ENCODE peak calls at places on chromosomes 4 and X, in six cellular contexts. One of them, this sample, is unnamed.

GRCh38 chr4:5547651-5548249 is 160.6 kb downstream of the EVC2 start:
- ATAC-seq in heart right ventricle: no peak
- ATAC-seq in Right ventricle myocardium inferior: no peak
- ATAC-seq in stimulated activated naive CD8-positive, alpha-beta T cell treated with anti-CD3 and anti-CD28 coated beads, Interleukin-15, Interleukin-2, amounts not matched to agents 100 U/mL and 50 U/mL, for 24 hours: no peak
- ATAC-seq in CD4-positive, alpha-beta T cell: no peak
- ATAC-seq in activated T-cell treated with anti-CD3 and anti-CD28 coated beads, Interleukin-2, amount 50 U/mL, for 72 hours: no peak
- ATAC-seq in this sample: no peak

GRCh38 chrX:15500497-15500966 is at the start of gene BMX:
- ATAC-seq in heart right ventricle: peak
- ATAC-seq in Right ventricle myocardium inferior: no peak
- ATAC-seq in stimulated activated naive CD8-positive, alpha-beta T cell treated with anti-CD3 and anti-CD28 coated beads, Interleukin-15, Interleukin-2, amounts not matched to agents 100 U/mL and 50 U/mL, for 24 hours: no peak
- ATAC-seq in CD4-positive, alpha-beta T cell: no peak
- ATAC-seq in activated T-cell treated with anti-CD3 and anti-CD28 coated beads, Interleukin-2, amount 50 U/mL, for 72 hours: no peak
- ATAC-seq in this sample: no peak

GRCh38 chr4:39976945-39977488 is 694 bp downstream of the PDS5A start:
- ATAC-seq in heart right ventricle: peak
- ATAC-seq in Right ventricle myocardium inferior: peak
- ATAC-seq in stimulated activated naive CD8-positive, alpha-beta T cell treated with anti-CD3 and anti-CD28 coated beads, Interleukin-15, Interleukin-2, amounts not matched to agents 100 U/mL and 50 U/mL, for 24 hours: peak
- ATAC-seq in CD4-positive, alpha-beta T cell: peak
- ATAC-seq in activated T-cell treated with anti-CD3 and anti-CD28 coated beads, Interleukin-2, amount 50 U/mL, for 72 hours: peak
- ATAC-seq in this sample: peak

GRCh38 chr4:182697094-182697493 is 220.1 kb downstream of the DCTD start:
- ATAC-seq in heart right ventricle: no peak
- ATAC-seq in Right ventricle myocardium inferior: no peak
- ATAC-seq in stimulated activated naive CD8-positive, alpha-beta T cell treated with anti-CD3 and anti-CD28 coated beads, Interleukin-15, Interleukin-2, amounts not matched to agents 100 U/mL and 50 U/mL, for 24 hours: no peak
- ATAC-seq in CD4-positive, alpha-beta T cell: no peak
- ATAC-seq in activated T-cell treated with anti-CD3 and anti-CD28 coated beads, Interleukin-2, amount 50 U/mL, for 72 hours: no peak
- ATAC-seq in this sample: no peak

GRCh38 chr4:162535121-162535520 is 371.3 kb upstream of the FSTL5 start:
- ATAC-seq in heart right ventricle: no peak
- ATAC-seq in Right ventricle myocardium inferior: no peak
- ATAC-seq in stimulated activated naive CD8-positive, alpha-beta T cell treated with anti-CD3 and anti-CD28 coated beads, Interleukin-15, Interleukin-2, amounts not matched to agents 100 U/mL and 50 U/mL, for 24 hours: no peak
- ATAC-seq in CD4-positive, alpha-beta T cell: no peak
- ATAC-seq in activated T-cell treated with anti-CD3 and anti-CD28 coated beads, Interleukin-2, amount 50 U/mL, for 72 hours: no peak
- ATAC-seq in this sample: no peak

GRCh38 chrX:149830192-149830873 is 48.6 kb downstream of the MAGEA9 start:
- ATAC-seq in heart right ventricle: no peak
- ATAC-seq in Right ventricle myocardium inferior: peak
- ATAC-seq in stimulated activated naive CD8-positive, alpha-beta T cell treated with anti-CD3 and anti-CD28 coated beads, Interleukin-15, Interleukin-2, amounts not matched to agents 100 U/mL and 50 U/mL, for 24 hours: peak
- ATAC-seq in CD4-positive, alpha-beta T cell: peak
- ATAC-seq in activated T-cell treated with anti-CD3 and anti-CD28 coated beads, Interleukin-2, amount 50 U/mL, for 72 hours: peak
- ATAC-seq in this sample: peak

GRCh38 chr4:179027569-179027968 is 1585.3 kb upstream of the AGA start:
- ATAC-seq in heart right ventricle: no peak
- ATAC-seq in Right ventricle myocardium inferior: no peak
- ATAC-seq in stimulated activated naive CD8-positive, alpha-beta T cell treated with anti-CD3 and anti-CD28 coated beads, Interleukin-15, Interleukin-2, amounts not matched to agents 100 U/mL and 50 U/mL, for 24 hours: no peak
- ATAC-seq in CD4-positive, alpha-beta T cell: no peak
- ATAC-seq in activated T-cell treated with anti-CD3 and anti-CD28 coated beads, Interleukin-2, amount 50 U/mL, for 72 hours: no peak
- ATAC-seq in this sample: no peak

GRCh38 chr4:48858130-48858529 is 27.2 kb downstream of the OCIAD1 start:
- ATAC-seq in heart right ventricle: no peak
- ATAC-seq in Right ventricle myocardium inferior: no peak
- ATAC-seq in stimulated activated naive CD8-positive, alpha-beta T cell treated with anti-CD3 and anti-CD28 coated beads, Interleukin-15, Interleukin-2, amounts not matched to agents 100 U/mL and 50 U/mL, for 24 hours: peak
- ATAC-seq in CD4-positive, alpha-beta T cell: no peak
- ATAC-seq in activated T-cell treated with anti-CD3 and anti-CD28 coated beads, Interleukin-2, amount 50 U/mL, for 72 hours: peak
- ATAC-seq in this sample: no peak

GRCh38 chr4:43453058-43453457 is 560.5 kb downstream of the GRXCR1 start:
- ATAC-seq in heart right ventricle: no peak
- ATAC-seq in Right ventricle myocardium inferior: no peak
- ATAC-seq in stimulated activated naive CD8-positive, alpha-beta T cell treated with anti-CD3 and anti-CD28 coated beads, Interleukin-15, Interleukin-2, amounts not matched to agents 100 U/mL and 50 U/mL, for 24 hours: peak
- ATAC-seq in CD4-positive, alpha-beta T cell: peak
- ATAC-seq in activated T-cell treated with anti-CD3 and anti-CD28 coated beads, Interleukin-2, amount 50 U/mL, for 72 hours: peak
- ATAC-seq in this sample: no peak

GRCh38 chr4:110361921-110362320 is 114.0 kb upstream of the ENPEP start:
- ATAC-seq in heart right ventricle: no peak
- ATAC-seq in Right ventricle myocardium inferior: no peak
- ATAC-seq in stimulated activated naive CD8-positive, alpha-beta T cell treated with anti-CD3 and anti-CD28 coated beads, Interleukin-15, Interleukin-2, amounts not matched to agents 100 U/mL and 50 U/mL, for 24 hours: no peak
- ATAC-seq in CD4-positive, alpha-beta T cell: no peak
- ATAC-seq in activated T-cell treated with anti-CD3 and anti-CD28 coated beads, Interleukin-2, amount 50 U/mL, for 72 hours: no peak
- ATAC-seq in this sample: no peak

GRCh38 chrX:23959781-23960180 is 52.0 kb downstream of the CXorf58 start:
- ATAC-seq in heart right ventricle: no peak
- ATAC-seq in Right ventricle myocardium inferior: no peak
- ATAC-seq in stimulated activated naive CD8-positive, alpha-beta T cell treated with anti-CD3 and anti-CD28 coated beads, Interleukin-15, Interleukin-2, amounts not matched to agents 100 U/mL and 50 U/mL, for 24 hours: no peak
- ATAC-seq in CD4-positive, alpha-beta T cell: peak
- ATAC-seq in activated T-cell treated with anti-CD3 and anti-CD28 coated beads, Interleukin-2, amount 50 U/mL, for 72 hours: peak
- ATAC-seq in this sample: no peak

GRCh38 chr4:152974732-152975614 is 38.9 kb downstream of the FHDC1 start:
- ATAC-seq in heart right ventricle: no peak
- ATAC-seq in Right ventricle myocardium inferior: no peak
- ATAC-seq in stimulated activated naive CD8-positive, alpha-beta T cell treated with anti-CD3 and anti-CD28 coated beads, Interleukin-15, Interleukin-2, amounts not matched to agents 100 U/mL and 50 U/mL, for 24 hours: no peak
- ATAC-seq in CD4-positive, alpha-beta T cell: no peak
- ATAC-seq in activated T-cell treated with anti-CD3 and anti-CD28 coated beads, Interleukin-2, amount 50 U/mL, for 72 hours: no peak
- ATAC-seq in this sample: no peak

GRCh38 chrX:101260435-101260834 is 30.7 kb downstream of the TAF7L start:
- ATAC-seq in heart right ventricle: no peak
- ATAC-seq in Right ventricle myocardium inferior: no peak
- ATAC-seq in stimulated activated naive CD8-positive, alpha-beta T cell treated with anti-CD3 and anti-CD28 coated beads, Interleukin-15, Interleukin-2, amounts not matched to agents 100 U/mL and 50 U/mL, for 24 hours: no peak
- ATAC-seq in CD4-positive, alpha-beta T cell: no peak
- ATAC-seq in activated T-cell treated with anti-CD3 and anti-CD28 coated beads, Interleukin-2, amount 50 U/mL, for 72 hours: no peak
- ATAC-seq in this sample: no peak

GRCh38 chr4:3836802-3837601 is 70.8 kb downstream of the ADRA2C start:
- ATAC-seq in heart right ventricle: no peak
- ATAC-seq in Right ventricle myocardium inferior: no peak
- ATAC-seq in stimulated activated naive CD8-positive, alpha-beta T cell treated with anti-CD3 and anti-CD28 coated beads, Interleukin-15, Interleukin-2, amounts not matched to agents 100 U/mL and 50 U/mL, for 24 hours: no peak
- ATAC-seq in CD4-positive, alpha-beta T cell: no peak
- ATAC-seq in activated T-cell treated with anti-CD3 and anti-CD28 coated beads, Interleukin-2, amount 50 U/mL, for 72 hours: no peak
- ATAC-seq in this sample: no peak

GRCh38 chr4:103201724-103202123 is 3.6 kb upstream of the CENPE start:
- ATAC-seq in heart right ventricle: no peak
- ATAC-seq in Right ventricle myocardium inferior: no peak
- ATAC-seq in stimulated activated naive CD8-positive, alpha-beta T cell treated with anti-CD3 and anti-CD28 coated beads, Interleukin-15, Interleukin-2, amounts not matched to agents 100 U/mL and 50 U/mL, for 24 hours: no peak
- ATAC-seq in CD4-positive, alpha-beta T cell: no peak
- ATAC-seq in activated T-cell treated with anti-CD3 and anti-CD28 coated beads, Interleukin-2, amount 50 U/mL, for 72 hours: no peak
- ATAC-seq in this sample: no peak

GRCh38 chr4:153154010-153154975 is 50.0 kb upstream of the TRIM2 start:
- ATAC-seq in heart right ventricle: no peak
- ATAC-seq in Right ventricle myocardium inferior: no peak
- ATAC-seq in stimulated activated naive CD8-positive, alpha-beta T cell treated with anti-CD3 and anti-CD28 coated beads, Interleukin-15, Interleukin-2, amounts not matched to agents 100 U/mL and 50 U/mL, for 24 hours: no peak
- ATAC-seq in CD4-positive, alpha-beta T cell: no peak
- ATAC-seq in activated T-cell treated with anti-CD3 and anti-CD28 coated beads, Interleukin-2, amount 50 U/mL, for 72 hours: no peak
- ATAC-seq in this sample: no peak